ENCODE peak calls at places on chromosomes 1 and 21, in four cellular contexts. T, L, O and A are unnamed samples.

GRCh38 chr1:12457771-12458170 is 160.2 kb downstream of the DHRS3 start:
- DNase-seq in T (no peak), L (no peak), O (no peak), A (no peak)

GRCh38 chr1:64877151-64877550 is 89.2 kb downstream of the JAK1 start:
- DNase-seq in T (no peak), L (peak; percentile 19), O (no peak), A (no peak)

GRCh38 chr1:51666463-51666862 is 49.6 kb downstream of the OSBPL9 start:
- DNase-seq in T (no peak), L (no peak), O (no peak), A (no peak)

GRCh38 chr1:159000627-159001026 is 9.1 kb upstream of the IFI16 start:
- DNase-seq in T (peak; percentile 88), L (no peak), O (no peak), A (peak; percentile 93)

GRCh38 chr1:94909486-94909885 is 17.4 kb downstream of the CNN3 start:
- DNase-seq in T (no peak), L (no peak), O (no peak), A (no peak)

GRCh38 chr1:39609618-39610331 is 29.7 kb downstream of the HEYL start:
- DNase-seq in T (no peak), L (peak; percentile 90), O (peak; percentile 84), A (no peak)

GRCh38 chr1:211892577-211892976 is 62.0 kb upstream of the LPGAT1 start:
- DNase-seq in T (no peak), L (no peak), O (no peak), A (no peak)

GRCh38 chr1:6970256-6970655 is 185.0 kb downstream of the CAMTA1 start:
- DNase-seq in T (peak; percentile 7), L (no peak), O (no peak), A (no peak)

GRCh38 chr1:165525708-165526107 is 18.1 kb upstream of the LRRC52 start:
- DNase-seq in T (no peak), L (no peak), O (no peak), A (no peak)

GRCh38 chr1:89911186-89911976 is 83.5 kb upstream of the ZNF326 start:
- DNase-seq in T (no peak), L (no peak), O (no peak), A (no peak)

GRCh38 chr1:13674386-13674785 is 25.6 kb upstream of the PRDM2 start:
- DNase-seq in T (no peak), L (no peak), O (no peak), A (no peak)

GRCh38 chr21:28521932-28522826 is 470.5 kb downstream of the LTN1 start:
- DNase-seq in T (no peak), L (no peak), O (peak; percentile 45), A (no peak)

GRCh38 chr1:15756143-15757015 is 2.2 kb upstream of the FBLIM1 start:
- DNase-seq in T (no peak), L (no peak), O (no peak), A (peak; percentile 80)

GRCh38 chr1:248618878-248619277 is 16.0 kb downstream of the OR2T11 start:
- DNase-seq in T (no peak), L (peak; percentile 63), O (peak; percentile 48), A (no peak)

GRCh38 chr1:155910621-155911121 is 478 bp downstream of the RIT1 start:
- DNase-seq in T (no peak), L (no peak), O (peak; percentile 49), A (no peak)

GRCh38 chr1:107991371-107992066 is 26.5 kb upstream of the VAV3 start:
- DNase-seq in T (no peak), L (no peak), O (no peak), A (no peak)

GRCh38 chr1:81801834-81802531 is 1.2 kb downstream of the ADGRL2 start:
- DNase-seq in T (no peak), L (no peak), O (no peak), A (peak; percentile 78)

GRCh38 chr1:95325337-95325736 is 91.3 kb downstream of the RWDD3 start:
- DNase-seq in T (no peak), L (no peak), O (no peak), A (no peak)

GRCh38 chr1:169202836-169203235 is 96.3 kb downstream of the ATP1B1 start:
- DNase-seq in T (no peak), L (no peak), O (peak; percentile 46), A (no peak)

GRCh38 chr1:230103341-230104173 is 36.5 kb downstream of the GALNT2 start:
- DNase-seq in T (no peak), L (no peak), O (no peak), A (no peak)

GRCh38 chr1:178324003-178324402 is 172.8 kb downstream of the CLEC20A start:
- DNase-seq in T (no peak), L (no peak), O (no peak), A (no peak)

GRCh38 chr1:15723631-15724246 is 12.3 kb upstream of the SLC25A34 start:
- DNase-seq in T (no peak), L (no peak), O (no peak), A (no peak)

GRCh38 chr1:74180490-74180889 is 17.5 kb downstream of the LRRIQ3 start:
- DNase-seq in T (no peak), L (no peak), O (no peak), A (no peak)

GRCh38 chr1:224879404-224879803 is 50.1 kb upstream of the DNAH14 start:
- DNase-seq in T (no peak), L (no peak), O (no peak), A (no peak)